ENCODE peak calls at places on chromosomes 11 and 22, in four cellular contexts. F is IMR-90, L is HepG2, Y is K562. K is an unnamed sample.

GRCh38 chr11:94604496-94604895 is 37.3 kb downstream of the PIWIL4 start:
- DNase-seq in Y (no peak), L (no peak), F (peak), K (no peak)

GRCh38 chr11:26297179-26297970 is 34.6 kb upstream of the ANO3 start:
- DNase-seq in F (peak), L (peak), Y (peak), K (peak)

GRCh38 chr11:94183886-94184264 is 55.2 kb downstream of the PANX1 start:
- DNase-seq in Y (peak), L (peak), F (peak), K (peak)

GRCh38 chr11:3855808-3856491 is 486 bp downstream of the STIM1 start:
- DNase-seq in L (no peak), F (no peak), Y (no peak), K (peak)

GRCh38 chr11:79727221-79727620 is 286.4 kb upstream of the TENM4 start:
- DNase-seq in Y (no peak), L (no peak), F (no peak), K (no peak)

GRCh38 chr11:126140932-126141291 is 70.5 kb downstream of the RPUSD4 start:
- DNase-seq in Y (no peak), F (peak), L (no peak), K (no peak)

GRCh38 chr22:19705181-19705934 is 8.9 kb upstream of the SEPTIN5 start:
- DNase-seq in L (no peak), F (no peak), Y (peak), K (no peak)

GRCh38 chr22:30247561-30247960 is 1.0 kb upstream of the LIF start:
- DNase-seq in L (no peak), F (no peak), Y (no peak), K (no peak)

GRCh38 chr11:70059971-70060370 is 18.1 kb upstream of the ANO1 start:
- DNase-seq in L (no peak), F (no peak), Y (no peak), K (no peak)

GRCh38 chr11:86787018-86787417 is 13.3 kb upstream of the PRSS23 start:
- DNase-seq in F (no peak), Y (no peak), L (no peak), K (no peak)

GRCh38 chr11:68994891-68995280 is 14.1 kb upstream of the MRGPRD start:
- DNase-seq in Y (no peak), F (no peak), L (no peak), K (no peak)

GRCh38 chr11:45158210-45158644 is 11.8 kb downstream of the PRDM11 start:
- DNase-seq in L (peak), F (no peak), Y (no peak), K (no peak)

GRCh38 chr11:90846628-90847027 is 623.8 kb upstream of the CHORDC1 start:
- DNase-seq in L (no peak), Y (no peak), F (no peak), K (no peak)

GRCh38 chr11:59053387-59053786 is 32.7 kb upstream of the GLYATL1B start:
- DNase-seq in Y (peak), L (peak), F (peak), K (peak)

GRCh38 chr11:62555464-62556092 is 9.0 kb upstream of the AHNAK start:
- DNase-seq in F (peak), L (no peak), Y (peak), K (peak)

GRCh38 chr11:101407324-101407723 is 176.5 kb downstream of the TRPC6 start:
- DNase-seq in Y (no peak), L (no peak), F (peak), K (no peak)

GRCh38 chr11:84817998-84818397 is 809.1 kb downstream of the DLG2 start:
- DNase-seq in Y (no peak), L (no peak), F (peak), K (peak)

GRCh38 chr11:8913961-8914660 is 3.1 kb downstream of the AKIP1 start:
- DNase-seq in L (peak), Y (peak), F (peak), K (peak)

GRCh38 chr11:130315354-130315970 is 745 bp upstream of the ZBTB44 start:
- DNase-seq in Y (no peak), F (no peak), L (no peak), K (no peak)

GRCh38 chr11:102806296-102806695 is 8.3 kb upstream of the MMP1 start:
- DNase-seq in L (no peak), Y (no peak), F (peak), K (no peak)

GRCh38 chr22:32127904-32128303 is 31.2 kb downstream of the C22orf42 start:
- DNase-seq in F (no peak), L (no peak), Y (peak), K (no peak)
- TF ChIP-seq CTCF in F (no peak), L (no peak), Y (peak), K (no peak)

DNA sequence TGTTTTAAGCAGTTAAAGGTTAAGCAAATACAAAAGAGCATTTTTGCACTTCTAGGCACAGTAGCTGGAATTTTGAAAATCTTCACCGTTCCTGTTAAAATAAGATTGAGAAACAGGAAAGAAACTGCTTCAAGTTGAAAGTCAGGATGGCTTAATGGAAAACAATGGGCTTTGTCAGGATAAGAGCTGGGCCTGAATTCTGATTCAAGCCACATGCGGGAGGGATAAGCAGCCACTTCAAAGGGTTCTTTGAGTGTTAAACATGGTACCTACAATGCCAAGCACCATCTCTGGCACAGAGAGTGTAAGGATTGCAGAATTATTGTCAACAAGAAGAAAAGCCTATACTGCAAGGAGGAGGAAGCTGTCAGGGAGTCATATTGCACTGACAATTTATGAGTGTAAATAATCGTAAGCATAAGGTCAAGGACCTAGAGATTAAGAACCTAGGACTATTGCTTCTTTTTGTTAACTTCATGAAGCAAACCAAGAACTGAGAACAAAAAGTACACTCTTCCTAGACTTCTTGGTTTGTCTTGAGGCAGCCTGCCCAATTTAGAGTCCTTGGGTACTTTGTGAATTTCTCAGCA is 32.5 kb downstream of the MPPED2 start:
- DNase-seq in Y (no peak), F (no peak), L (no peak), K (no peak)
- TF ChIP-seq MAZ in Y (no peak), F (no peak), L (no peak), K (no peak)

GRCh38 chr22:43409800-43410199 is 2.0 kb upstream of the MPPED1 start:
- DNase-seq in F (no peak), L (no peak), Y (no peak), K (no peak)
- TF ChIP-seq CTCF in F (no peak), L (peak), Y (no peak), K (no peak)

DNA sequence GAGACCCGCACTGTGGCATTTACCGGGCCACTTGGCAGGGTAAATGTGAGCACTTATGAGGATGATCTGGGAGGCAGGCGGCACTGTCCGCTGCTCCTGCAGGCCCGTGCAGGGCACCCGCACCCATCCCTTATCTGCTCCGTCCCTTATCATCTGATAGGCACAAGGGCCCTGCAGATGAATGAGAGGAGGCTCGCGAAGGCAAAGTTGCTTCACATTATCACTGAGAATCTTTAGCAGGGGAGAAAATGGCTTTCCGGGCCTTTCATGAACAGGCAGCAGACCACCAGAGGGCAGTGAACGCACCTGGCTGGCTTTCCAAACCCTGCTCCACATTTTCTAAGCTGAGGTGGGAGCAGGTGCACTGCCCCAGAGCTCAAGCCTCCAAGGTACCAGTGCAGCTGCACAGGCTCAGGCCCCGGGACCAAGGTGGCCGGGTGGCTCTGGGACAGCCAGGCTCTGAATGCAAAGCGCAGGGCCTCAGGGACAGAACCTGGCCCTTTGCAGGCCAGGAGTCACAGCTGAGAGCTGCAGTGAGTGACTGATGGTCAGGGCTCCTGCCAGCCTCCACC is 165.6 kb downstream of the SHANK2 start:
- DNase-seq in F (peak), L (peak), Y (peak), K (peak)
- TF ChIP-seq MAZ in F (no peak), L (no peak), Y (no peak), K (no peak)

DNA sequence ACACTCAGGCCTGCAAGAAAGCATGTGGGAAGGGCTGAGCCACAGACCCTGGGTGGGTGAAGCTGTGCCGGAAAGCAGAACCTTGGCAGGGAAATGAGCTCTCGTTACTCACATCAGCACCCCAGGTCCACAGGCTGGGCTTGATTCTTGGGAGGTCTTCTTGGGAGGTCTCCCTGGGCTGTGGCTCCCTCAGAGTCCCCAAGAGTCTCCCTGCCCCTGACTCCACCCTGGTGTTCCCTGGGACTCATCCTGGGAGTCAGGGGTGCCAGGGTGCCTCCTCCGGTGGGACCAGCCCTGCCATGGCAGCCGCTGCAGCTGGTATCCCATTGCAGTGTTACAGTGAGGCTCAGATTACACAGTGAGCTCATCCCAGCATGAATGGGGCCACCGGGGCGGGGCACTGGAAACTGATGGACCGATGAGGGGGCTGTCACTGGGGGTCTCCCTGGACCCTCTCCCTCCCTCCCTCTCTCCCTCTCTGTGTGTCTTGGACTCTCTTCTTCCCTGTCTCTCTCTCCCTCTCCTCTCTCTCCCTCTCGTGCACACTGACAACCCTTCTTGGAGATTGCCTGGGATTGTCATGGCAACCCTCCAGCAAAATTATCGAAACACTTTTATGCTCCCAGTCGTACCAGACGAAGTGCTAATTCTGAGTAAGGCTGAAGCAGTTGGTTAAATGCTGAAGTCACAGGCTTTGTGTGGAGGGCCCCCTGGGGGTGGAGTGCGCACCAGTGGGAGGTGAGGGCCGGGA is 8.7 kb upstream of the C11orf96 start:
- DNase-seq in F (peak), Y (no peak), L (no peak), K (no peak)
- TF ChIP-seq CTCF in F (peak), Y (no peak), L (no peak), K (no peak)

DNA sequence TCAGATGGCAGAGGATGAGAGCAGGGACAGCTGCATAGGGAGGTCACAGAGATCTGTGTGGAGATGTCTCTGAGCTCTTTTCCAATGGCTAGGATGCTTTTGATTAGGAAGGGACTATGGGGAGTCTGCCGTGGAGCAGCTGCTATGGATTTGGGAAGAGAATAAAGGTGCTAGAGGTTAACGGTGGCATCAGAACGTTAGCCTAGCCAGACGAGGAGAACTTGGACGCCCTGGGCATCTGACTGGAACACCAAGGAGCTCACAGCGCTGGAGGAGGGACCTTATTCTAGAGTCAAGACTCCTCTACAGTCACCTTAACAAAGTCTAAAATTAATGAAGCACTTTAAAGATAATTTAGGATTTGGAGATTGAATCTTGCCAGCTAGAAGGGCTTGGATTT is 157.2 kb upstream of the B3GAT1 start:
- DNase-seq in F (no peak), L (no peak), Y (no peak), K (no peak)
- TF ChIP-seq MAZ in F (no peak), L (no peak), Y (no peak), K (no peak)

DNA sequence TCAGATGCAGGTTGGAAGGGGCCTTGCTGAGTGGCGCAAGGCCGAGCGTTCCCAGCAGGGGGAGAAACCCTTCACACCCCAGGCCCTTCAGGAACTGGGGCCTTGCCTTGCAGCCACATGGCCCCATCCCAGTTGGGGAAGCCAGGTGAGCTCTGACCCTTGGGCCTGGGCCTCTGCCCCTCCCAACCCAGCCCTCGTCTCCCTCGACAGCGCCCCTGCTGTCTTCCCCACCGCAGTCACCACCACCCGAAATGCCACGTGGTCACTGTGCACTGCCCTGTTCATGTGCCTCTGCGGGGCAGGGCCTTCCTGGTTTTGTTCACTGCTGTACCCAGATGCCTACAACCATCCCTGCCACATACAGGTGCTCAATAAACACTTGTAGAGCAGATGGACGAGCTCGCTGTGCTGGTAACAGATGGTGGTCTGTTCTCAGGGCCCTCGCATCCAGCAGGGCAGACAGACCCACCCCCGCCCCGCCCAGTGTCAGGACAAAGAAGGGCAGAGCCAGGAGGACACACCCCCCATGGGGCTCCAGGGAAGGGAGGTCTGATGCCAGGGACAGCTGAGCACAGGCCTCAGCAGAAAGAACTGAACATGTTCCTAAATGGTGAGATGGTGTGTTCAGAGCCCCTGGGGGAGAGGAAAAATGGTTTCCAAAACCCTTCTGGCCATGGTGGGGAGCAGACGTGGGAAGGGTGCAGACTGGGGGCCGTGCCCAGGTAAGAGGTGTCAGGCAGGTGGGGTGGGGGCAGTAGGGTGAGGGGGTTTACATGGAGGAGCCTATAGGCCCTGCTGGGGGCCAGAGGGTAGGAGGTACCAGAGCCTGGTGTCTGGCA is 3.7 kb downstream of the POLR2L start:
- DNase-seq in F (no peak), L (peak), Y (peak), K (peak)
- TF ChIP-seq CTCF in F (peak), L (peak), Y (peak), K (peak)

GRCh38 chr11:40160418-40160817 is 1299.0 kb downstream of the LRRC4C start:
- DNase-seq in L (no peak), Y (no peak), F (no peak), K (no peak)

GRCh38 chr11:40162901-40163300 is 1296.6 kb downstream of the LRRC4C start:
- DNase-seq in L (no peak), Y (no peak), F (no peak), K (no peak)

GRCh38 chr11:40166892-40167291 is 1292.6 kb downstream of the LRRC4C start:
- DNase-seq in L (no peak), Y (no peak), F (no peak), K (no peak)

DNA sequence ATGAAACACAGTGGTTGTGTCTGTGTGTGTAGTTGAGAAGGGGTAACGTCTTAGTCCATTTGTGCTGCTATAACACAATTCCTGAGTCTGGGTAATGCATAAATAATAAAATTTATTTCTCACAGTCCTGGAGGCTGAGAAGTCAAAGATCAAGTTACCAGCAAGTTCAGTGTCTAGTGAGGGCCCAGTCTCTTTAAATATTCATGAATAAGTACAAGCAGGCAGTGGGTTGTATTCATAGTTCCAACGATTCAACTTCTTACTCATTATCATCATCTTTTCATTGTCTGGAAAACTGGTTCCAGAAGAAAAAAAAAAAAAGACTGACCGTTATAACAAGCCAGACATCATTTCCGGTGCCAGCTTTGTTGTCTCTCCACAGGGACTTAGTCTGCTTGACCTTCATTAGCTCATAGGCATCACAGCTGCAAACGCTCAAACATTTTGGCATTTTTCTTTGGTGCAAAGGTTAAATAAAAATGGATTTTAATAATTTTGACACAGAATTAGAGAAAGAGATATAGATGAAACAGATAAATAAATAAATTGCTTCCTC is 1297.5 kb downstream of the LRRC4C start:
- DNase-seq in F (no peak), Y (no peak), L (no peak), K (no peak)
- TF ChIP-seq MAZ in F (no peak), Y (no peak), L (no peak), K (no peak)

GRCh38 chr22:44337658-44338004 is 24.9 kb upstream of the SHISAL1 start:
- DNase-seq in F (peak), Y (peak), L (no peak), K (peak)

GRCh38 chr22:44333847-44334635 is 21.3 kb upstream of the SHISAL1 start:
- DNase-seq in F (no peak), L (no peak), Y (no peak), K (no peak)

GRCh38 chr22:44336962-44337657 is 24.4 kb upstream of the SHISAL1 start:
- DNase-seq in Y (no peak), L (no peak), F (no peak), K (no peak)

GRCh38 chr22:44335066-44335839 is 22.5 kb upstream of the SHISAL1 start:
- DNase-seq in F (no peak), Y (no peak), L (no peak), K (no peak)

GRCh38 chr22:44335903-44336803 is 23.4 kb upstream of the SHISAL1 start:
- DNase-seq in F (no peak), Y (no peak), L (no peak), K (no peak)
- TF ChIP-seq CTCF in F (no peak), Y (peak), L (peak), K (no peak)

K was measured in A549.